ENCODE peak calls at places on chromosomes 7 and 10, in six cellular contexts. G, B, S, Z, C and V are unnamed samples.

GRCh38 chr7:4525884-4526283 is 156.2 kb upstream of the FOXK1 start:
- DNase-seq in Z (no peak), C (no peak), S (no peak), B (no peak), G (no peak), V (no peak)

GRCh38 chr10:37535459-37536246 is 321.8 kb downstream of the ZNF248 start:
- DNase-seq in Z (peak; percentile 58), S (no peak), C (peak; percentile 83), G (no peak), B (no peak), V (no peak)

GRCh38 chr10:21172774-21173432 is 275.8 kb upstream of the NEBL start:
- DNase-seq in B (no peak), S (peak; percentile 70), G (peak; percentile 61), C (peak; percentile 37), Z (peak; percentile 64), V (no peak)

GRCh38 chr7:103718482-103719415 is 270.7 kb downstream of the RELN start:
- DNase-seq in C (peak; percentile 75), Z (no peak), S (no peak), G (no peak), B (no peak), V (no peak)

GRCh38 chr10:84329094-84329611 is 764 bp downstream of the CCSER2 start:
- DNase-seq in Z (peak; percentile 45), C (peak; percentile 35), G (peak; percentile 60), B (no peak), S (peak; percentile 40), V (peak; percentile 72)

GRCh38 chr7:149245244-149245643 is 5.8 kb downstream of the ZNF212 start:
- DNase-seq in G (no peak), C (peak; percentile 44), B (no peak), Z (no peak), S (no peak), V (no peak)

GRCh38 chr10:119498889-119499864 is 43.3 kb downstream of the RGS10 start:
- DNase-seq in C (no peak), Z (no peak), G (no peak), B (no peak), S (no peak), V (no peak)

GRCh38 chr10:50392426-50392825 is 141.1 kb upstream of the ASAH2 start:
- DNase-seq in S (no peak), G (no peak), C (no peak), Z (no peak), B (no peak), V (no peak)

GRCh38 chr7:44587843-44588711 is 6.0 kb upstream of the TMED4 start:
- DNase-seq in S (peak; percentile 43), Z (no peak), B (peak; percentile 56), G (peak; percentile 29), C (peak; percentile 77), V (peak; percentile 73)

GRCh38 chr7:134062460-134062859 is 64.7 kb upstream of the LRGUK start:
- DNase-seq in C (no peak), B (no peak), G (no peak), Z (no peak), S (no peak), V (no peak)

GRCh38 chr10:60810437-60811182 is 32.3 kb downstream of the CDK1 start:
- DNase-seq in Z (no peak), B (no peak), G (no peak), C (peak; percentile 65), S (no peak), V (no peak)

GRCh38 chr7:31825576-31825975 is 138.6 kb downstream of the PPP1R17 start:
- DNase-seq in G (peak; percentile 45), Z (peak; percentile 13), B (no peak), C (no peak), S (no peak), V (no peak)

GRCh38 chr7:157622000-157622399 is 285.2 kb downstream of the DNAJB6 start:
- DNase-seq in S (no peak), C (no peak), Z (no peak), B (no peak), G (no peak), V (no peak)

GRCh38 chr10:29948971-29949370 is 110.4 kb downstream of the JCAD start:
- DNase-seq in Z (no peak), S (no peak), G (no peak), B (no peak), C (peak; percentile 23), V (no peak)

GRCh38 chr10:43370671-43371215 is 693 bp upstream of the FXYD4 start:
- DNase-seq in B (no peak), G (no peak), S (no peak), C (no peak), Z (no peak), V (no peak)

GRCh38 chr7:105910172-105910571 is 33.8 kb upstream of the ATXN7L1 start:
- DNase-seq in G (no peak), Z (no peak), S (no peak), B (no peak), C (no peak), V (no peak)

GRCh38 chr10:126157127-126157526 is 231.2 kb downstream of the ADAM12 start:
- DNase-seq in G (no peak), B (no peak), C (no peak), S (no peak), Z (no peak), V (no peak)

GRCh38 chr10:5832946-5833345 is 19.7 kb upstream of the GDI2 start:
- DNase-seq in B (no peak), C (peak; percentile 63), S (no peak), Z (no peak), G (no peak), V (no peak)

GRCh38 chr7:80542398-80542797 is 30.5 kb upstream of the GNAT3 start:
- DNase-seq in B (no peak), Z (no peak), S (no peak), C (peak; percentile 96), G (no peak), V (no peak)

GRCh38 chr7:5702876-5703571 is 78.4 kb downstream of the RNF216 start:
- DNase-seq in Z (no peak), C (peak; percentile 52), S (no peak), B (peak; percentile 24), G (no peak), V (no peak)

GRCh38 chr10:63758080-63758479 is 236.9 kb downstream of the REEP3 start:
- DNase-seq in S (no peak), Z (no peak), G (no peak), B (no peak), C (no peak), V (no peak)

GRCh38 chr7:97094531-97094930 is 23.0 kb upstream of the SDHAF3 start:
- DNase-seq in C (no peak), Z (no peak), B (no peak), S (no peak), G (no peak), V (no peak)

GRCh38 chr7:97096037-97096436 is 21.5 kb upstream of the SDHAF3 start:
- DNase-seq in G (no peak), S (no peak), C (no peak), B (no peak), Z (no peak), V (no peak)

GRCh38 chr7:97090761-97091353 is 26.6 kb upstream of the SDHAF3 start:
- DNase-seq in C (no peak), S (no peak), G (no peak), B (no peak), Z (peak; percentile 5), V (no peak)
- TF ChIP-seq EZH2phosphoT487 in C (no peak), S (no peak), G (no peak), B (no peak), Z (no peak), V (no peak)

GRCh38 chr10:70967591-70968588 is 79.5 kb upstream of the PCBD1 start:
- DNase-seq in C (peak; percentile 43), S (no peak), B (no peak), Z (peak; percentile 68), G (peak; percentile 33), V (no peak)
- H3K4me3 ChIP-seq in C (no peak overlapping the region), S (no peak overlapping the region), B (no peak overlapping the region), Z (no peak overlapping the region), G (no peak overlapping the region), V (no peak overlapping the region)

GRCh38 chr7:520503-521161 is 986 bp upstream of the PDGFA start:
- DNase-seq in C (no peak), G (peak; percentile 74), B (no peak), S (no peak), Z (peak; percentile 80), V (no peak)

GRCh38 chr7:522938-523289 is 3.3 kb upstream of the PDGFA start:
- DNase-seq in C (no peak), G (no peak), Z (no peak), S (no peak), B (no peak), V (no peak)

GRCh38 chr7:523436-524336 is 4.0 kb upstream of the PDGFA start:
- DNase-seq in Z (peak; percentile 20), B (no peak), C (no peak), G (no peak), S (no peak), V (no peak)

GRCh38 chr7:521221-522070 is 1.8 kb upstream of the PDGFA start:
- DNase-seq in B (no peak), S (peak; percentile 71), C (peak; percentile 50), G (no peak), Z (peak; percentile 65), V (no peak)

GRCh38 chr7:522071-522937 is 2.7 kb upstream of the PDGFA start:
- DNase-seq in B (no peak), S (no peak), C (peak; percentile 37), Z (peak; percentile 68), G (peak; percentile 55), V (no peak)
- TF ChIP-seq CTCF in B (no peak), S (no peak), C (no peak), Z (no peak), G (no peak), V (no peak)

GRCh38 chr7:99137418-99138180 is 6.3 kb downstream of the SMURF1 start:
- DNase-seq in B (no peak), S (peak; percentile 63), G (peak; percentile 94), Z (peak; percentile 90), C (no peak), V (no peak)
- TF ChIP-seq EZH2phosphoT487 in B (no peak), S (no peak), G (no peak), Z (no peak), C (no peak), V (no peak)

GRCh38 chr7:1873070-1873405 is 203.0 kb downstream of the ELFN1 start:
- DNase-seq in S (no peak), B (no peak), Z (no peak), C (no peak), G (no peak), V (no peak)
- H3K4me3 ChIP-seq in S (no peak overlapping the region), B (no peak overlapping the region), Z (no peak overlapping the region), C (no peak overlapping the region), G (no peak overlapping the region), V (no peak overlapping the region)

DNA sequence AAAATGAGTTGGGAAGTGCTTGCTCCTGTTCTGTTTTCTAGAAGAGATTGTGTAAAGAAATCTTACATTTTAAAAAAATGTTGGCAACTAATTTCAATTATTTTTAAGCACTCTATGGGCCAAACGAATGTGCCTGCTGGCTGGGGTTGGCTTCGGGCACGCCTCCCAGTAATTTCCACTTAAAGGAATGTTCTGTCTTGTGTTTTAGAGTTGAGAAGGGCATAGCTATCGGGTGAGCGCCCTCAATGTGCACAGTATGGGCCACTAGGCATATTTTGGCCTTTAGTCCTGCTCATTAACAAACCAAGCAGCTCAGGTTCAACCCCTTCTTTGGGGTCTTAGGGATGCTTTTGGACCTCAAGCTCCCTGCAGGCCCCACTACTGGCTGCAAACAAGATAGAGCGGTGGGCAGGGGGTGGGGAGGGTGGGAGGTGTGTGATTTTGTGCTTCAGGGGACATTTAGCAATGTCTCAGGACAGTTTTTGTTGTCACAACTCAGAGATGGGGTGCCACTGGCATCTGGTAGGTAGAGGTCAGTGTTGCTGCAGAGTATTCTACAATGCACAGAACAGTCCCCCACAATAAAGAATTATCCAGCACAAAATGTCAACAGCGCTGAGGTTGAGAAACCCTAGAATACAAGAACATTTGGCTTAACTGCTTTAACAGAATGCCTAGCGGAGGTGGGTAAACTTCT is 40.7 kb downstream of the TACC2 start:
- DNase-seq in G (no peak), S (no peak), C (no peak), Z (no peak), B (no peak), V (no peak)
- TF ChIP-seq CTCF in G (peak; percentile 41), S (peak; percentile 28), C (no peak), Z (no peak), B (no peak), V (no peak)